ENCODE peak calls at places on chromosomes 13 and 19, in eight cellular contexts. F is GM23338, E is K562, H is suprapubic skin, P is sigmoid colon, O is breast epithelium, V is transverse colon, I is stomach. C is an unnamed sample.

GRCh38 chr19:8641908-8642547 is 11.6 kb downstream of the NFILZ start:
- DNase-seq in O (no peak), F (peak; percentile 75), P (no peak), V (no peak), E (peak; percentile 57), I (no peak), H (no peak), C (no peak)

GRCh38 chr19:13001502-13002388 is 6.5 kb downstream of the NFIX start:
- DNase-seq in H (no peak), P (peak; percentile 96), E (no peak), O (peak; percentile 80), F (no peak), I (peak; percentile 71), V (peak; percentile 52), C (no peak)

GRCh38 chr13:94822356-94822755 is 110.0 kb upstream of the SOX21 start:
- DNase-seq in I (no peak), P (no peak), O (no peak), F (peak; percentile 16), E (no peak), V (no peak), H (no peak), C (no peak)

GRCh38 chr13:94300401-94300800 is 179.1 kb downstream of the DCT start:
- DNase-seq in V (no peak), P (no peak), E (no peak), H (no peak), I (no peak), F (no peak), O (no peak), C (no peak)

GRCh38 chr13:39524795-39525194 is 78.2 kb downstream of the LHFPL6 start:
- DNase-seq in I (no peak), O (no peak), E (no peak), F (no peak), P (no peak), V (no peak), H (no peak), C (no peak)

GRCh38 chr13:27770809-27771208 is 21.5 kb upstream of the GSX1 start:
- DNase-seq in H (no peak), O (no peak), V (peak; percentile 36), P (no peak), I (no peak), F (peak; percentile 69), E (no peak), C (no peak)

GRCh38 chr19:15304140-15304705 is 28.1 kb downstream of the BRD4 start:
- DNase-seq in O (no peak), H (no peak), P (peak; percentile 90), E (no peak), V (no peak), F (no peak), I (no peak), C (no peak)

GRCh38 chr13:27797228-27797624 is 4.9 kb downstream of the GSX1 start:
- DNase-seq in I (no peak), H (no peak), P (no peak), O (no peak), E (no peak), V (no peak), F (peak; percentile 95), C (no peak)

GRCh38 chr19:7673995-7674667 is 2.8 kb upstream of the MCEMP1 start:
- DNase-seq in P (peak; percentile 83), O (no peak), H (no peak), I (peak; percentile 70), F (peak; percentile 87), E (peak; percentile 86), V (peak; percentile 77), C (no peak)

GRCh38 chr19:41861846-41862245 is 1.8 kb downstream of the RPS19 start:
- DNase-seq in H (no peak), E (no peak), I (no peak), F (no peak), V (no peak), O (no peak), P (no peak), C (no peak)

GRCh38 chr19:15475611-15476010 is 3.7 kb downstream of the PGLYRP2 start:
- DNase-seq in E (no peak), H (no peak), P (no peak), O (no peak), F (no peak), I (no peak), V (no peak), C (no peak)

GRCh38 chr19:18791315-18791678 is 192 bp upstream of the COMP start:
- DNase-seq in V (no peak), O (no peak), F (no peak), P (no peak), I (no peak), H (no peak), E (no peak), C (no peak)

GRCh38 chr13:99941911-99942310 is 29.7 kb downstream of the ZIC5 start:
- DNase-seq in I (no peak), O (no peak), V (no peak), F (no peak), E (no peak), H (no peak), P (no peak), C (no peak)

GRCh38 chr13:114161644-114162532 is 17.2 kb upstream of the CFAP97D2 start:
- DNase-seq in F (no peak), V (peak; percentile 84), I (peak; percentile 59), P (no peak), O (no peak), E (no peak), H (no peak), C (no peak)
- H3K4me1 ChIP-seq in F (no peaks in the 10 kb centered on the region), V (peaks cover 28% of the 10 kb centered on the region), I (peaks cover 30% of the 10 kb centered on the region), P (no peaks in the 10 kb centered on the region), O (peaks cover 11% of the 10 kb centered on the region), E (no peaks in the 10 kb centered on the region), H (peaks cover 25% of the 10 kb centered on the region), C (peaks cover 23% of the 10 kb centered on the region)

GRCh38 chr13:52850396-52851152 is 2.1 kb upstream of the PCDH8 start:
- DNase-seq in H (no peak), P (no peak), V (peak; percentile 73), E (peak; percentile 6), F (peak; percentile 96), I (peak; percentile 63), O (peak; percentile 69), C (no peak)
- TF ChIP-seq POLR2AphosphoS5 in H (no peak), P (no peak), V (no peak), E (no peak), F (peak; percentile 63), I (no peak), O (no peak), C (peak; percentile 36)

DNA sequence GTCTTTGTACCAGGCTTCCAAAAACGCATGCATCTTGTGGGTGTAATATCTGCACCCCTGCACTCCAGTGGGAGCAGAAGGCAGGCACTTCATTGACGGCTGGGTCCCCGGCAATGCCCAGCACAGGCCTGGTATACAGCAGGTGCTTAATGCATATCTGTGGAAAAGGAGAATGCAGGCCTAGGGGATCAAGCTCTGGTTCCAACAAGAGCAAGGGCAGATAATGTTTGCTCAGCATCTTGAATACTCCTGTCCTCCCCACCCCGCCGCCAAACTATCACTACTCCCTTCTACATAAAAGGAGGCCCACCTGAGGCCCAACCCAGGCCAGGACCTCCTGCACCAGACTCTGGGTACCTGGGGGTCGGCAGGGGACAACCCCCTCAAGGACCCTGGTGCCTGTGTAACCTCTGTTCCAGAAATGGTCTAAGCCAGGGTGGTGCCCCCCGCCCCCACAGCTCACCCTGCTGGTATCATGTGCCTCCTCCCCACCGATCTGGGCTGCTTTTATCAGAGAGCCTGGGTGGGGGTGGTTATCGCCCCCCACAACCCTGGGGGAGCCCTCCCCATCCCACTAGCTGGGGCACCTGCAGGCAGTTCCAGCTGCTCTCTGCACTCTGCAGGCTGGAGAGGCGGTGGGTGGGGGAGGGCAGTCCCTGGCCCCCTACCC is 4.8 kb downstream of the KLF16 start:
- DNase-seq in I (no peak), V (no peak), O (no peak), P (no peak), E (no peak), F (no peak), H (no peak), C (no peak)
- H3K4me1 ChIP-seq in I (peaks cover 90% of the 10 kb centered on the region), V (peaks cover 86% of the 10 kb centered on the region), O (peaks cover 26% of the 10 kb centered on the region), P (no peaks in the 10 kb centered on the region), E (peaks cover 61% of the 10 kb centered on the region), F (peaks cover 67% of the 10 kb centered on the region), H (peaks cover 90% of the 10 kb centered on the region), C (peaks cover 90% of the 10 kb centered on the region)

GRCh38 chr19:3154957-3155736 is 19.3 kb downstream of the GNA15 start:
- DNase-seq in I (peak; percentile 61), P (peak; percentile 77), E (peak; percentile 93), F (no peak), O (no peak), H (no peak), V (peak; percentile 62), C (no peak)
- TF ChIP-seq POLR2AphosphoS5 in I (no peak), P (peak; percentile 52), E (peak; percentile 75), F (no peak), O (no peak), H (peak; percentile 36), V (peak; percentile 5), C (peak; percentile 72)

C was measured in vagina.